ENCODE peak calls at places on chromosomes 16 and 17, in five cellular contexts. One of them, this sample, is unnamed.

GRCh38 chr17:67528751-67529436 is 151.8 kb downstream of the PITPNC1 start:
- DNase-seq in osteocyte: peak; percentile 87
- DNase-seq in mucosa of descending colon: peak; percentile 84
- DNase-seq in nephron progenitor cell: peak; percentile 81
- DNase-seq in fibroblast of the aortic adventitia: peak; percentile 81
- DNase-seq in this sample: peak; percentile 86

GRCh38 chr17:65865715-65866425 is 304.4 kb upstream of the AXIN2 start:
- DNase-seq in osteocyte: no peak
- DNase-seq in mucosa of descending colon: no peak
- DNase-seq in nephron progenitor cell: no peak
- DNase-seq in fibroblast of the aortic adventitia: no peak
- DNase-seq in this sample: no peak

GRCh38 chr16:69266334-69267063 is 44.7 kb upstream of the VPS4A start:
- DNase-seq in osteocyte: no peak
- DNase-seq in mucosa of descending colon: no peak
- DNase-seq in nephron progenitor cell: no peak
- DNase-seq in fibroblast of the aortic adventitia: no peak
- DNase-seq in this sample: no peak

GRCh38 chr17:36583787-36584186 is 7.9 kb upstream of the DHRS11 start:
- DNase-seq in osteocyte: no peak
- DNase-seq in mucosa of descending colon: no peak
- DNase-seq in nephron progenitor cell: no peak
- DNase-seq in fibroblast of the aortic adventitia: no peak
- DNase-seq in this sample: no peak

GRCh38 chr17:78558181-78558850 is 18.9 kb downstream of the DNAH17 start:
- DNase-seq in osteocyte: no peak
- DNase-seq in mucosa of descending colon: no peak
- DNase-seq in nephron progenitor cell: no peak
- DNase-seq in fibroblast of the aortic adventitia: no peak
- DNase-seq in this sample: no peak

GRCh38 chr16:8959921-8960787 is 3.6 kb downstream of the USP7 start:
- DNase-seq in osteocyte: no peak
- DNase-seq in mucosa of descending colon: no peak
- DNase-seq in nephron progenitor cell: no peak
- DNase-seq in fibroblast of the aortic adventitia: peak; percentile 34
- DNase-seq in this sample: no peak

GRCh38 chr16:86120201-86120981 is 221.4 kb downstream of the IRF8 start:
- DNase-seq in osteocyte: peak; percentile 4
- DNase-seq in mucosa of descending colon: no peak
- DNase-seq in nephron progenitor cell: no peak
- DNase-seq in fibroblast of the aortic adventitia: peak; percentile 16
- DNase-seq in this sample: no peak

GRCh38 chr17:72952220-72952619 is 140.3 kb downstream of the SLC39A11 start:
- DNase-seq in osteocyte: no peak
- DNase-seq in mucosa of descending colon: no peak
- DNase-seq in nephron progenitor cell: no peak
- DNase-seq in fibroblast of the aortic adventitia: no peak
- DNase-seq in this sample: no peak

GRCh38 chr16:4306439-4307214 is 9.2 kb upstream of the GLIS2 start:
- DNase-seq in osteocyte: no peak
- DNase-seq in mucosa of descending colon: no peak
- DNase-seq in nephron progenitor cell: peak; percentile 64
- DNase-seq in fibroblast of the aortic adventitia: no peak
- DNase-seq in this sample: no peak

GRCh38 chr17:49399995-49400394 is 14.7 kb downstream of the PHB1 start:
- DNase-seq in osteocyte: no peak
- DNase-seq in mucosa of descending colon: no peak
- DNase-seq in nephron progenitor cell: no peak
- DNase-seq in fibroblast of the aortic adventitia: no peak
- DNase-seq in this sample: no peak

GRCh38 chr17:4301066-4301465 is 37.3 kb upstream of the ANKFY1 start:
- DNase-seq in osteocyte: no peak
- DNase-seq in mucosa of descending colon: no peak
- DNase-seq in nephron progenitor cell: no peak
- DNase-seq in fibroblast of the aortic adventitia: no peak
- DNase-seq in this sample: no peak

GRCh38 chr16:31695667-31696066 is 168.0 kb downstream of the AHSP start:
- DNase-seq in osteocyte: peak; percentile 54
- DNase-seq in mucosa of descending colon: no peak
- DNase-seq in nephron progenitor cell: no peak
- DNase-seq in fibroblast of the aortic adventitia: no peak
- DNase-seq in this sample: no peak

GRCh38 chr16:1159973-1160772 is 7.3 kb downstream of the CACNA1H start:
- DNase-seq in osteocyte: no peak
- DNase-seq in mucosa of descending colon: no peak
- DNase-seq in nephron progenitor cell: peak; percentile 93
- DNase-seq in fibroblast of the aortic adventitia: no peak
- DNase-seq in this sample: no peak

GRCh38 chr17:72592242-72592966 is 471.6 kb downstream of the SOX9 start:
- DNase-seq in osteocyte: peak; percentile 95
- DNase-seq in mucosa of descending colon: peak; percentile 82
- DNase-seq in nephron progenitor cell: peak; percentile 84
- DNase-seq in fibroblast of the aortic adventitia: peak; percentile 79
- DNase-seq in this sample: peak; percentile 81

GRCh38 chr17:64039106-64039400 is 18.6 kb upstream of the ICAM2 start:
- DNase-seq in osteocyte: no peak
- DNase-seq in mucosa of descending colon: no peak
- DNase-seq in nephron progenitor cell: no peak
- DNase-seq in fibroblast of the aortic adventitia: no peak
- DNase-seq in this sample: no peak

GRCh38 chr17:64038331-64039105 is 18.1 kb upstream of the ICAM2 start:
- DNase-seq in osteocyte: no peak
- DNase-seq in mucosa of descending colon: no peak
- DNase-seq in nephron progenitor cell: no peak
- DNase-seq in fibroblast of the aortic adventitia: no peak
- DNase-seq in this sample: no peak

GRCh38 chr17:64037802-64038201 is 17.4 kb upstream of the ICAM2 start:
- DNase-seq in osteocyte: no peak
- DNase-seq in mucosa of descending colon: no peak
- DNase-seq in nephron progenitor cell: no peak
- DNase-seq in fibroblast of the aortic adventitia: no peak
- DNase-seq in this sample: no peak

GRCh38 chr17:64037180-64037579 is 16.7 kb upstream of the ICAM2 start:
- DNase-seq in osteocyte: no peak
- DNase-seq in mucosa of descending colon: no peak
- DNase-seq in nephron progenitor cell: no peak
- DNase-seq in fibroblast of the aortic adventitia: no peak
- DNase-seq in this sample: no peak

GRCh38 chr17:64036198-64036922 is 15.9 kb upstream of the ICAM2 start:
- DNase-seq in osteocyte: no peak
- DNase-seq in mucosa of descending colon: no peak
- DNase-seq in nephron progenitor cell: no peak
- DNase-seq in fibroblast of the aortic adventitia: no peak
- DNase-seq in this sample: no peak
- TF ChIP-seq CTCF in osteocyte: no peak
- TF ChIP-seq CTCF in mucosa of descending colon: no peak
- TF ChIP-seq CTCF in nephron progenitor cell: no peak
- TF ChIP-seq CTCF in fibroblast of the aortic adventitia: no peak
- TF ChIP-seq CTCF in this sample: no peak

DNA sequence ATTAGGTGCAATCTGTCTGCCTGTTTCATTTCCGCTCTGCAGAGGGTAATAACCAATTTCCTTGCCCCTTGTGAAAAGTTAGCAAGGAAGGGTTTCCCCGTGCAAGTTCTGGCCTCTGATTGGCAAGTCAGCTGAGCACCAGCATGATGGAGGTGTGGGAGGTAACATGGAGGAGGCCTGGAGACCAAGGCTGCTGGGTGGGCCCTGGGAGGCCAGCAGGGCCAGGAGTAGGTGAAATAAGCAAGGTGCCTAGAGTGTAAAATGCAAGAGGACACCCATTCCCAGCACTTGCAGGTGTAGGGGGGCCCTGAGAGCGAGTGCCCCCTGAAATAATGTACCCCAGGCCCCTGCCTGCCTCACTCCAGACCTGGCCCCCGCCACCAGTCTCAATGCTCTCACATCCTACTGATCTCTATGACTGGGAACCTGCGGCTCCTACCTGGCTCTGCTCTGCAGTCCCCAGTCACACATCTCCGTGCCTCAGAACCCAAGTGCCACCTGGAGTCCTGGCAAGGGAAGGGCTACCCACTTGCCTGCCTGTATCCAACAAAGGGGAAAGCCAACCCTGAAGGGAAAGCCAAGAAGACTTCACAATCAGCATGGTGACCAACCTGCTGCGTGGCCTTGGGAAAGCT is 116.2 kb downstream of the C16orf78 start:
- DNase-seq in osteocyte: no peak
- DNase-seq in mucosa of descending colon: peak; percentile 26
- DNase-seq in nephron progenitor cell: no peak
- DNase-seq in fibroblast of the aortic adventitia: no peak
- DNase-seq in this sample: no peak
- TF ChIP-seq CTCF in osteocyte: no peak
- TF ChIP-seq CTCF in mucosa of descending colon: no peak
- TF ChIP-seq CTCF in nephron progenitor cell: no peak
- TF ChIP-seq CTCF in fibroblast of the aortic adventitia: no peak
- TF ChIP-seq CTCF in this sample: no peak

GRCh38 chr17:63546308-63547082 is 3.8 kb upstream of the DCAF7 start:
- DNase-seq in osteocyte: no peak
- DNase-seq in mucosa of descending colon: no peak
- DNase-seq in nephron progenitor cell: no peak
- DNase-seq in fibroblast of the aortic adventitia: no peak
- DNase-seq in this sample: no peak

GRCh38 chr17:63542942-63543821 is 7.1 kb upstream of the DCAF7 start:
- DNase-seq in osteocyte: no peak
- DNase-seq in mucosa of descending colon: peak; percentile 68
- DNase-seq in nephron progenitor cell: no peak
- DNase-seq in fibroblast of the aortic adventitia: no peak
- DNase-seq in this sample: no peak

GRCh38 chr17:63543822-63544420 is 6.4 kb upstream of the DCAF7 start:
- DNase-seq in osteocyte: no peak
- DNase-seq in mucosa of descending colon: no peak
- DNase-seq in nephron progenitor cell: no peak
- DNase-seq in fibroblast of the aortic adventitia: no peak
- DNase-seq in this sample: no peak

GRCh38 chr17:63545302-63545928 is 4.9 kb upstream of the DCAF7 start:
- DNase-seq in osteocyte: no peak
- DNase-seq in mucosa of descending colon: no peak
- DNase-seq in nephron progenitor cell: no peak
- DNase-seq in fibroblast of the aortic adventitia: peak; percentile 9
- DNase-seq in this sample: peak; percentile 9

GRCh38 chr17:63544467-63545301 is 5.6 kb upstream of the DCAF7 start:
- DNase-seq in osteocyte: no peak
- DNase-seq in mucosa of descending colon: no peak
- DNase-seq in nephron progenitor cell: no peak
- DNase-seq in fibroblast of the aortic adventitia: no peak
- DNase-seq in this sample: no peak
- TF ChIP-seq CTCF in osteocyte: no peak
- TF ChIP-seq CTCF in mucosa of descending colon: no peak
- TF ChIP-seq CTCF in nephron progenitor cell: no peak
- TF ChIP-seq CTCF in fibroblast of the aortic adventitia: no peak
- TF ChIP-seq CTCF in this sample: no peak

DNA sequence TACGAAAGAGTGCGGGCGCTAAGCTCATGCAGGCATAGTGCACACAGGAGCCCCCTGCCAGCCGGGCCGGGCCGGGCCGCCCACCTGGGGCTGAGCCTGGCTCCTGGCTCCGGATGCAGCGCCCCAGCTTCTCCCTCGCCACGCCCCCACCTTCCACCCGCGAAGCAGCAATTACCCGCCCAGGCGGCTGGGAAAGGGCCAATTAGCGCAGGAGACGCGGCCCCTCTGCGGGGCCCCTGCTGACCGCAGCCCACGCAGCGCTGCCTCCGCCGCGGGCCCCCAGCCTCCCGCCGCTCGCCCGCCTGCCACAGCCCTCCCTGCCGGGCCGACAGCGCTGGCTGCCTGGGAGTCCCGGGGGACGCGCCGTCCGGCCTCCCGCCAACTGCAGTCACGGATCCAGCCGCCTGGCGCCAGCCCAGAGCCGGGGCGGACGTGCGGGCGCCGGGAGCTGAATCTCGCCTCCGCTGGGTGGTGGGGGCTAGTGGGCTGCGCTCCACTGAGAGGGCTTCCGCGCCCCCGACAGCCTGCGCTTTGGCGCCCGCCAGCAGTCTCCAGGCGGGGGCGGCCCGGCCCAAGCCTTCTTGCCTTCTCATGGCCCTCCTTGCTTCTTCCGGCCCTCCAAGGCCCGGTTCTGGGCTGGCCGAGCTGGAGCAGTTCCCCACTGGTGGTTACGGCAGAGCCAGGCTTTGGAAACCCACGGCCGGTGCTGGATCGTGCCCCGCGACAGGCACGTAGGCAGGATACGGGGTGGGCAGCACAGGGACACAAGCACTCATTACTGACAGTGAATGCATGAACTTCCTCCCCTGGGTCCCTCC is 14.9 kb upstream of the CBFB start:
- DNase-seq in osteocyte: peak; percentile 95
- DNase-seq in mucosa of descending colon: peak; percentile 68
- DNase-seq in nephron progenitor cell: peak; percentile 87
- DNase-seq in fibroblast of the aortic adventitia: peak; percentile 68
- DNase-seq in this sample: peak; percentile 54
- TF ChIP-seq CTCF in osteocyte: peak; percentile 46
- TF ChIP-seq CTCF in mucosa of descending colon: no peak
- TF ChIP-seq CTCF in nephron progenitor cell: no peak
- TF ChIP-seq CTCF in fibroblast of the aortic adventitia: peak; percentile 5
- TF ChIP-seq CTCF in this sample: no peak

GRCh38 chr16:54817432-54817831 is 113.2 kb upstream of the IRX5 start:
- DNase-seq in osteocyte: no peak
- DNase-seq in mucosa of descending colon: no peak
- DNase-seq in nephron progenitor cell: peak; percentile 8
- DNase-seq in fibroblast of the aortic adventitia: peak; percentile 8
- DNase-seq in this sample: peak; percentile 54
- TF ChIP-seq CTCF in osteocyte: peak; percentile 38
- TF ChIP-seq CTCF in mucosa of descending colon: no peak
- TF ChIP-seq CTCF in nephron progenitor cell: no peak
- TF ChIP-seq CTCF in fibroblast of the aortic adventitia: no peak
- TF ChIP-seq CTCF in this sample: peak; percentile 57

GRCh38 chr17:51850206-51850605 is 308.3 kb downstream of the CA10 start:
- DNase-seq in osteocyte: no peak
- DNase-seq in mucosa of descending colon: no peak
- DNase-seq in nephron progenitor cell: no peak
- DNase-seq in fibroblast of the aortic adventitia: no peak
- DNase-seq in this sample: no peak
- TF ChIP-seq CTCF in osteocyte: no peak
- TF ChIP-seq CTCF in mucosa of descending colon: no peak
- TF ChIP-seq CTCF in nephron progenitor cell: no peak
- TF ChIP-seq CTCF in fibroblast of the aortic adventitia: no peak
- TF ChIP-seq CTCF in this sample: no peak

GRCh38 chr17:76671912-76672262 is 28.3 kb upstream of the ST6GALNAC1 start:
- DNase-seq in osteocyte: no peak
- DNase-seq in mucosa of descending colon: no peak
- DNase-seq in nephron progenitor cell: no peak
- DNase-seq in fibroblast of the aortic adventitia: no peak
- DNase-seq in this sample: no peak
- TF ChIP-seq CTCF in osteocyte: no peak
- TF ChIP-seq CTCF in mucosa of descending colon: no peak
- TF ChIP-seq CTCF in nephron progenitor cell: no peak
- TF ChIP-seq CTCF in fibroblast of the aortic adventitia: no peak
- TF ChIP-seq CTCF in this sample: no peak

GRCh38 chr16:11380836-11381235 is 35.6 kb downstream of the RMI2 start:
- DNase-seq in osteocyte: no peak
- DNase-seq in mucosa of descending colon: no peak
- DNase-seq in nephron progenitor cell: no peak
- DNase-seq in fibroblast of the aortic adventitia: no peak
- DNase-seq in this sample: no peak
- TF ChIP-seq CTCF in osteocyte: no peak
- TF ChIP-seq CTCF in mucosa of descending colon: no peak
- TF ChIP-seq CTCF in nephron progenitor cell: no peak
- TF ChIP-seq CTCF in fibroblast of the aortic adventitia: no peak
- TF ChIP-seq CTCF in this sample: no peak

This sample was measured in AG10803.